ENCODE peak calls at places on chromosome 11, in seven cellular contexts. H is HepG2, B is SK-N-SH, O is H1, V is HCT116, T is K562, I is GM12878. S is an unnamed sample.

GRCh38 chr11:73524774-73525173 is 73.1 kb downstream of the FAM168A start:
- DNase-seq in H (no peak), B (no peak), O (no peak), V (no peak), T (no peak), I (no peak), S (no peak)

GRCh38 chr11:130455493-130456127 is 7.2 kb downstream of the ADAMTS15 start:
- DNase-seq in H (no peak), B (no peak), O (no peak), V (no peak), T (no peak), I (no peak), S (no peak)

GRCh38 chr11:41175304-41175972 is 284.0 kb downstream of the LRRC4C start:
- DNase-seq in H (no peak), B (no peak), O (no peak), V (no peak), T (no peak), I (no peak), S (peak; percentile 5)

GRCh38 chr11:20310137-20310536 is 53.4 kb upstream of the HTATIP2 start:
- DNase-seq in H (no peak), B (no peak), O (no peak), V (no peak), T (no peak), I (no peak), S (no peak)

GRCh38 chr11:65419773-65420481 is 2.7 kb upstream of the NEAT1 start:
- DNase-seq in H (peak; percentile 92), B (peak; percentile 46), O (peak; percentile 52), V (peak; percentile 77), T (peak; percentile 57), I (no peak), S (peak; percentile 81)

GRCh38 chr11:20105427-20105826 is 54.8 kb downstream of the DBX1 start:
- DNase-seq in H (no peak), B (no peak), O (no peak), V (no peak), T (no peak), I (no peak), S (no peak)

GRCh38 chr11:108580645-108581044 is 12.9 kb downstream of the EXPH5 start:
- DNase-seq in H (no peak), B (no peak), O (no peak), V (no peak), T (no peak), I (no peak), S (no peak)

GRCh38 chr11:117187428-117187798 is 8.9 kb downstream of the SIDT2 start:
- DNase-seq in H (no peak), B (no peak), O (no peak), V (no peak), T (no peak), I (no peak), S (no peak)

GRCh38 chr11:117806906-117807305 is 9.9 kb upstream of the DSCAML1 start:
- DNase-seq in H (no peak), B (no peak), O (no peak), V (no peak), T (no peak), I (no peak), S (no peak)

GRCh38 chr11:4154503-4154902 is 59.9 kb downstream of the RRM1 start:
- DNase-seq in H (no peak), B (no peak), O (no peak), V (no peak), T (no peak), I (no peak), S (no peak)

GRCh38 chr11:122676638-122677037 is 21.1 kb downstream of the UBASH3B start:
- DNase-seq in H (peak; percentile 80), B (no peak), O (no peak), V (peak; percentile 48), T (no peak), I (no peak), S (no peak)

GRCh38 chr11:93735627-93736026 is 5.7 kb downstream of the TAF1D start:
- DNase-seq in H (no peak), B (no peak), O (no peak), V (no peak), T (no peak), I (no peak), S (no peak)

GRCh38 chr11:93737904-93738612 is 3.2 kb downstream of the TAF1D start:
- DNase-seq in H (no peak), B (no peak), O (no peak), V (no peak), T (no peak), I (no peak), S (no peak)

GRCh38 chr11:93738647-93739081 is 2.6 kb downstream of the TAF1D start:
- DNase-seq in H (no peak), B (no peak), O (no peak), V (no peak), T (no peak), I (no peak), S (no peak)

GRCh38 chr11:93734427-93735222 is 6.7 kb downstream of the TAF1D start:
- DNase-seq in H (no peak), B (no peak), O (no peak), V (no peak), T (no peak), I (no peak), S (no peak)

GRCh38 chr11:93736129-93736528 is 5.2 kb downstream of the TAF1D start:
- DNase-seq in H (no peak), B (no peak), O (no peak), V (no peak), T (no peak), I (no peak), S (no peak)
- TF ChIP-seq JUND in H (no peak), B (no peak), O (no peak), V (no peak), T (no peak), I (no peak), S (no peak)

DNA sequence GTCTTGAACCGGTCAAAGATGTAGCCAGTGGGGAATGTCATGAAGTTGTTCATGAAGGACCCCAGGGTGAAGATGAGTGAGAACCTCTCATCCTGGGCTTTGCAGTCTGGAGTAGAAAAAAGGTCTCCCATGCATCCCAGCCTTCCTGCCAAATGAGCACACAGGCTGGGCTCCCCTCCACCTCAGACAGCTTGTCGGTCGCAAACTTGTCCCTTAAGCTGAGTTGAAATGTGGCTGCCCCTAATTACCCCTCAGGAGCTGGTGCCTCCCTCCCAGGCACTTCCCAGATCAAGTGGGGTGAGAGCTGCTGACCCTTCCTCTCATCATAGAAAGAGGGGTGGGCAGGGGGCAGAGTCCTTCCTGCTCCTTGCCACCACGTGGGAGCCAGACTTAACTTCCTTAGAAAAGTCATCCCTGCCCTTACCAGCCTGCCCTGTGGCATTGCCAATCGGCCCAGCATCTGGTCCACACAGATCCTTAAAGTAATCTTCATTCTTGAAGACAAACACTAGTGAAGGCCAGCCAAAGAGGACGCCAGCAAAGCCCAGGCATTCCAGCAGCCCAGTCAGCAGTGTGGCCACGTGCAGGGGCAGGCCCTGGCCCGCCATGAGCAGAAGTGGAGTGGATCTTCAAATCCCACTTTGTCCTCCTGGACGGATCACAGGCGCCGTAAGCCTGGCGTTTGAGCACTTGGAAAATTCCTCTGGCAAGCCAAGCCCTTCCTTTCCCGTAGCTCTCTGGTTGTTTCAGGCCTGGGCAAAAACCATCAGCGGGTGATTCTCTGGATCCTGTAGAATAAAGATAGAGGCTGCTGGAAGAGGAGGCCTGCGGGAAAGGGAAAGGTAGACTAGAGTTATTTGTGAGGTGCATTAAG is 1.1 kb downstream of the SLC43A3 start:
- DNase-seq in H (no peak), B (no peak), O (no peak), V (no peak), T (no peak), I (no peak), S (no peak)
- TF ChIP-seq JUND in H (no peak), B (no peak), O (no peak), V (no peak), T (no peak), I (no peak), S (no peak)

GRCh38 chr11:35036642-35037041 is 102.3 kb upstream of the CD44 start:
- DNase-seq in H (no peak), B (no peak), O (no peak), V (no peak), T (no peak), I (no peak), S (no peak)

GRCh38 chr11:35034401-35034800 is 104.6 kb upstream of the CD44 start:
- DNase-seq in H (no peak), B (no peak), O (no peak), V (no peak), T (no peak), I (no peak), S (no peak)

GRCh38 chr11:35033011-35033410 is 106.0 kb upstream of the CD44 start:
- DNase-seq in H (no peak), B (no peak), O (no peak), V (no peak), T (no peak), I (no peak), S (no peak)

GRCh38 chr11:35038211-35038930 is 100.6 kb upstream of the CD44 start:
- DNase-seq in H (no peak), B (peak; percentile 5), O (no peak), V (no peak), T (no peak), I (no peak), S (no peak)

GRCh38 chr11:35035894-35036408 is 103.0 kb upstream of the CD44 start:
- DNase-seq in H (no peak), B (no peak), O (no peak), V (no peak), T (no peak), I (peak; percentile 85), S (no peak)
- TF ChIP-seq JUND in H (no peak), B (peak; percentile 96), O (no peak), V (no peak), T (no peak), I (peak; percentile 33), S (no peak)

GRCh38 chr11:123920943-123921342 is 18.5 kb upstream of the OR4D5 start:
- DNase-seq in H (no peak), B (no peak), O (no peak), V (no peak), T (no peak), I (no peak), S (no peak)

GRCh38 chr11:123924027-123924426 is 15.4 kb upstream of the OR4D5 start:
- DNase-seq in H (no peak), B (no peak), O (no peak), V (no peak), T (no peak), I (no peak), S (no peak)
- TF ChIP-seq JUND in H (no peak), B (no peak), O (no peak), V (no peak), T (no peak), I (no peak), S (no peak)

GRCh38 chr11:87351671-87352070 is 313.9 kb downstream of the TMEM135 start:
- DNase-seq in H (no peak), B (no peak), O (no peak), V (no peak), T (no peak), I (no peak), S (no peak)
- TF ChIP-seq JUND in H (no peak), B (no peak), O (no peak), V (no peak), T (no peak), I (no peak), S (no peak)

S was measured in T47D.